ENCODE peak calls at places on chromosomes 1 and 21, in ten cellular contexts. B is HT1080, U is activated T-cell treated with anti-CD3 and anti-CD28 coated beads for 1 hour, W is AG10803, G is iPS DF 19.7, O is RPMI7951, Y is lung microvascular endothelial cell, F is right cardiac atrium, I is ELR, R is RCC 7860. A is an unnamed sample.

GRCh38 chr1:11350265-11350664 is 77.3 kb downstream of the UBIAD1 start:
- DNase-seq in B (no peak), U (no peak), W (no peak), G (no peak), O (no peak), Y (no peak), F (no peak), I (no peak), R (no peak), A (no peak)

GRCh38 chr1:5947071-5947821 is 45.0 kb downstream of the NPHP4 start:
- DNase-seq in B (no peak), U (no peak), W (no peak), G (no peak), O (no peak), Y (no peak), F (no peak), I (no peak), R (no peak), A (no peak)

GRCh38 chr1:230359992-230360391 is 66.1 kb downstream of the PGBD5 start:
- DNase-seq in B (peak), U (no peak), W (peak), G (no peak), O (peak), Y (no peak), F (no peak), I (peak), R (no peak), A (no peak)

GRCh38 chr1:216815239-216815955 is 92.2 kb upstream of the ESRRG start:
- DNase-seq in B (no peak), U (no peak), W (peak), G (no peak), O (no peak), Y (peak), F (no peak), I (no peak), R (no peak), A (no peak)

GRCh38 chr21:44822484-44823178 is 4.8 kb upstream of the SUMO3 start:
- DNase-seq in B (no peak), U (no peak), W (no peak), G (no peak), O (no peak), Y (no peak), F (no peak), I (no peak), R (no peak), A (no peak)

GRCh38 chr1:34929853-34930701 is 627 bp upstream of the DLGAP3 start:
- DNase-seq in B (no peak), U (no peak), W (no peak), G (no peak), O (no peak), Y (no peak), F (no peak), I (no peak), R (no peak), A (no peak)

GRCh38 chr1:61711969-61712368 is 13.0 kb downstream of the TM2D1 start:
- DNase-seq in B (no peak), U (no peak), W (no peak), G (no peak), O (no peak), Y (no peak), F (no peak), I (no peak), R (no peak), A (no peak)

GRCh38 chr21:29295066-29295650 is 3.6 kb upstream of the BACH1 start:
- DNase-seq in B (no peak), U (peak), W (no peak), G (no peak), O (no peak), Y (no peak), F (no peak), I (no peak), R (no peak), A (no peak)

GRCh38 chr1:156805766-156806511 is 10.7 kb downstream of the SH2D2A start:
- DNase-seq in B (no peak), U (no peak), W (peak), G (no peak), O (peak), Y (no peak), F (peak), I (no peak), R (no peak), A (no peak)

GRCh38 chr1:212791261-212791675 is 309 bp downstream of the NSL1 start:
- DNase-seq in B (no peak), U (no peak), W (peak), G (no peak), O (peak), Y (no peak), F (no peak), I (peak), R (peak), A (no peak)

GRCh38 chr1:180171691-180172090 is 17.0 kb downstream of the QSOX1 start:
- DNase-seq in B (no peak), U (no peak), W (no peak), G (no peak), O (no peak), Y (no peak), F (no peak), I (no peak), R (no peak), A (no peak)